ENCODE peak calls at places on chromosome 2, in four cellular contexts. R, T, N and W are unnamed samples.

GRCh38 chr2:239882781-239883180 is 142.4 kb downstream of the NDUFA10 start:
- DNase-seq in R (no peak), T (no peak), N (no peak), W (no peak)

GRCh38 chr2:199100326-199101110 is 357.2 kb downstream of the SATB2 start:
- DNase-seq in R (no peak), T (no peak), N (no peak), W (no peak)

GRCh38 chr2:88464166-88464565 is 11.7 kb upstream of the FOXI3 start:
- DNase-seq in R (no peak), T (no peak), N (no peak), W (no peak)

GRCh38 chr2:26618611-26619010 is 22.6 kb downstream of the CIB4 start:
- DNase-seq in R (no peak), T (no peak), N (no peak), W (no peak)

GRCh38 chr2:182891611-182892010 is 25.2 kb upstream of the FRZB start:
- DNase-seq in R (no peak), T (no peak), N (no peak), W (no peak)

GRCh38 chr2:196544906-196545433 is 94.5 kb upstream of the CCDC150 start:
- DNase-seq in R (no peak), T (no peak), N (no peak), W (no peak)

GRCh38 chr2:142724186-142724585 is 153.3 kb upstream of the KYNU start:
- DNase-seq in R (no peak), T (no peak), N (no peak), W (no peak)

GRCh38 chr2:238720232-238720672 is 127.6 kb upstream of the TWIST2 start:
- DNase-seq in R (peak; percentile 22), T (peak; percentile 59), N (no peak), W (peak; percentile 29)

GRCh38 chr2:237433920-237434319 is 20.0 kb upstream of the COL6A3 start:
- DNase-seq in R (no peak), T (no peak), N (no peak), W (no peak)

GRCh38 chr2:134883552-134884293 is 34.9 kb upstream of the CCNT2 start:
- DNase-seq in R (no peak), T (no peak), N (no peak), W (no peak)

GRCh38 chr2:120765031-120765910 is 29.6 kb downstream of the GLI2 start:
- DNase-seq in R (no peak), T (no peak), N (no peak), W (peak; percentile 4)

GRCh38 chr2:40432916-40433315 is 19.0 kb downstream of the SLC8A1 start:
- DNase-seq in R (no peak), T (no peak), N (no peak), W (no peak)
- H3K4me1 ChIP-seq in R (no peaks in the 10 kb centered on the region), T (peaks cover 27% of the 10 kb centered on the region), N (no peaks in the 10 kb centered on the region), W (peaks cover 31% of the 10 kb centered on the region)

DNA sequence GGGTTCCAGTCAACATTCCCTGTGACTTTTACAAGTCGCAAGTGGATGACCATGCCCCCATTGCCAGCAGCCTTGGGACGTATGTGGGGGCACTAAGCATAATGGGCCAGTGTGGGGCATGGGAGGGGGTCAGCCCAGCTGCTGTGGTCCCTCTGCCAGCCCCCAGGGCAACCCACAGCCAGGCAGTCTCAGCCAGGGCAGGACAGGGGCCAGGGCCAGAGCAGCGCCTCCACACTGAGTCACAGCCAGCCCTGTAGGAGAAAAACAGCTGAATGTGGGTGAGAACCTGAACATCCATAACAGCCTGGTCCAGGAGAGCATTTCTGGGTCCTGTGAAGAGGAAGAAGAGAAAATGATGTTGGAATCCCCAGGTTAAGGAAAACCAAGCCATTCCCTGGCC is 173.2 kb downstream of the GFPT1 start:
- DNase-seq in R (no peak), T (no peak), N (no peak), W (no peak)
- H3K27ac ChIP-seq in R (no peak overlapping the region), T (no peak overlapping the region), N (no peak overlapping the region), W (no peak overlapping the region)

DNA sequence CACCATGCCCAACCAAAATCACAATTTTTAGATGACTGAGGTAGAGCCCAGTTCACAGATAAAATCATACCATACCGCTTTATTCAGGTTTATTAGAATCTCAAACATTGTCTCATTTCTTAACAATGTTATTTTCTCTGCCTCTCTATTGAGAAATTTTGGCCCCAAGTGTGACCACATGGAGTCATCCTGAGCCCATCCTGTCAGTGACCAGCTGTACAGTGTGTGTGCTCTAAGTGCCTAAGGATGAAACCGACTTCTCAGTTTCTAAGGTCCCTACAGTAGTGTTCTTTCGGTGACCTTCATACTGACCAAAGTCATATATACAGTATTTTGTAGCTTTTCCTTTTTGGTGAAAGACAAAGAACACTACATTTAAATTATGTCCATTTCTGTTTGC is 123.7 kb upstream of the MSTN start:
- DNase-seq in R (no peak), T (no peak), N (no peak), W (no peak)
- TF ChIP-seq MYC in R (no peak), T (no peak), N (no peak), W (no peak)

DNA sequence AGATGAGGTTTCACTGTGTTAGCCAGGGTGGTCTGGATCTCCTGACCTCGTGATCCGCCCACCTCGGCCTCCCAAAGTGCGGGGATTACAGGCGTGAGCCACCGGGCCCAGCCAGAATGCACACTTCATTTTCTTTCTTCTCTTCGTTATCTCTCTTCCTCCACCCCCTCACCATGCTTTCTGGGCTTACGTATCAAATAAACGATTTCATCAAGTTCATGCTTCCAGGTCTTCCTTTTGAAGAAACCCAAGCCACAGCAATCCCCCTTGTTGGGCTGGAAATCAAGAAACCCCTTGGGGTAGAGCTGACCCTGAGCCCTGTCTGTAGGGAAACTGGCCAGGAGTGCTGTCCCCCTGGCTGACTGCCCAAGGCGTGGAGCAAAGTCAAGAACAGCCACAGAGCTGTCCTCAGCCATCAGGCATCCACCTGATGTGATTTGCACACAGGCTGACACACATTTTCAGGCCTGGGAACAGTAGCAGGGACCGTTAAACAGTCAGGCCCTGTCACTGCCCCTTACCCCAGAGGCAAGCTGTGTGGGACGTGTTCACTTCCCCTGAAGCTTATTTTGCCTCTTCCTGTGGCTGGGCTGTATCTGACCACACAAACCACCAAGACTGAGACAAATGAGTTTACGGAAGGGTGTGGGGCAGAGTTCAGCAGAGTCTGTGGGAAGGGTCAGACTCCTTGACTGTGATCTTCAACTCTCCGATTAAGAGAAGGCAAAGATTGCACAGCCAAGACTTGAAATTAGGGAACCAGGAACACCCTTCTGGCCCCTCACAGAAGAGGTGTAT is 15.1 kb upstream of the NMUR1 start:
- DNase-seq in R (peak; percentile 45), T (no peak), N (peak; percentile 98), W (peak; percentile 35)
- H3K4me1 ChIP-seq in R (peaks cover 5% of the 10 kb centered on the region), T (no peaks in the 10 kb centered on the region), N (peaks cover 30% of the 10 kb centered on the region), W (peaks cover 4% of the 10 kb centered on the region)

DNA sequence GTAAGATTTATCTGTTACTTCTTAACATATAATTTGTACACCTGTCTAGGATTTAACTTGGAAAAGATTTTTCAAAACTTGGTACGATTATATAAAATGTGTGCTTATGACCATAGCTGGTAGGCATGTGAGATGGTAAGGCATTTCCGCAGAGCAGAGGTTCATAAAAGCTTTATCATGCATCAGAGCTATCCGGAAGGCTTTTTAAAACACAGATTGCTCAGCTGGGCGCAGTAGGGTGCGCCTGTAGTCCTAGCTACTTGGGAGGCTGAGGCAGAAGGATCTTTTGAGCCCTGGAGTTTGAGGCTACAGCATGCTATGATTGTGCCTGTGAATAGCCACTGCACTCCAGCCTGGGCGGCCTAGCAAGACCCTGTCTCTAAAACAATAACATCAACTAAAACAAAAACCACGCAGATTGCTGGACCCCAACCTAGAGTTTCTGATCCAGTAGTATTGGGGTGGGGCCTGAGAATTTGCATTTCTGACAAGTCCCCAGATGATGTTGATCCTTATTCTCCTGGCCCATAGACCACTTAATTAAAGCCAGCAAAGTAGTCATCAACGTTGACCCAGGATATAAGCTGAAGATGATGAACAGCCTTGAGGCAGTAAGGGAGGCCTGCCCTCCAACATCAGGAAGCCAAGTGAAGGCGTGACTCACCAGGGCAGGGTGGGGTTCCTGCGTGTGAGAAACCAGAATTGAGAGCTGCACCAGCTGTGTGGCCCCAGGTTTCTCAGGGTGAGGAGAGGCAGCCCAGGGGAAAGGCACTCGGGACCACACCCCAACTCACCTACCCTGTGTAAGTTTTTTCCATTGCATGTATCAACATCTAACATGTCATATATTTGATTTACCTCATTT is 21.6 kb upstream of the SLC20A1 start:
- DNase-seq in R (peak; percentile 74), T (peak; percentile 73), N (no peak), W (peak; percentile 65)
- H3K27ac ChIP-seq in R (no peak overlapping the region), T (peak overlapping the region; percentile 90), N (no peak overlapping the region), W (peak overlapping the region; percentile 25)

GRCh38 chr2:162424816-162425215 is 80.9 kb downstream of the GCA start:
- DNase-seq in R (no peak), T (no peak), N (no peak), W (no peak)

DNA sequence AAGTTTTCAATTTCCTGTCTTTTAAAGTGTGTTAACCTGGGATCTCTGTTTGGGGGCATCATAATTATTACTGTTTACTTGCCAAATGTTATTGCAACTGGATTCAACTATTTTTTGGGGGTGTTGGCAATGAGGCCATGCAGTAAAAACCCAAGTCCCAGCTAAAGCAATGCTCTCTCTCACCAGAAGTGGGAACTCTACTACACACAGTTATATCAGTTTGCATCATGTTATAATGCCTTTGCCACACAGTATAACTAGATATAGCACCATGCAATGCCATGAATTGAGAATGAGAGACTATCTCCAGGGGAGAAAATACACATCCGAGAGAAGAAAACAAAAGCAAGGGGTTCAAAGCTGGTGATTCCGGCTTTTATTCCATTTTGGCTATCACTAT is 79.0 kb downstream of the GCA start:
- DNase-seq in R (no peak), T (no peak), N (no peak), W (no peak)
- TF ChIP-seq MYC in R (no peak), T (no peak), N (no peak), W (no peak)